ENCODE peak calls at places on chromosome 3, in seven cellular contexts. One of them, this sample, is unnamed.
A peak's percentile ranks its signal among the peaks of the same experiment; 100 is the strongest.

GRCh38 chr3:59084598-59084997 is 34.8 kb upstream of the CFAP20DC start:
- DNase-seq in AG10803: no peak
- DNase-seq in endodermal cell: no peak
- DNase-seq in fibroblast of mammary gland: no peak
- DNase-seq in right atrium auricular region: no peak
- DNase-seq in prostate gland: no peak
- DNase-seq in activated CD8-positive, alpha-beta T cell treated with anti-CD3 and anti-CD28 coated beads for 36 hours: no peak
- DNase-seq in this sample: no peak

GRCh38 chr3:170259853-170260386 is 37.7 kb downstream of the PRKCI start:
- DNase-seq in AG10803: no peak
- DNase-seq in endodermal cell: no peak
- DNase-seq in fibroblast of mammary gland: no peak
- DNase-seq in right atrium auricular region: no peak
- DNase-seq in prostate gland: no peak
- DNase-seq in activated CD8-positive, alpha-beta T cell treated with anti-CD3 and anti-CD28 coated beads for 36 hours: no peak
- DNase-seq in this sample: no peak

GRCh38 chr3:181454451-181455027 is 257.2 kb upstream of the SOX2 start:
- DNase-seq in AG10803: no peak
- DNase-seq in endodermal cell: no peak
- DNase-seq in fibroblast of mammary gland: no peak
- DNase-seq in right atrium auricular region: no peak
- DNase-seq in prostate gland: no peak
- DNase-seq in activated CD8-positive, alpha-beta T cell treated with anti-CD3 and anti-CD28 coated beads for 36 hours: no peak
- DNase-seq in this sample: no peak

GRCh38 chr3:102059145-102059943 is 210.0 kb downstream of the NFKBIZ start:
- DNase-seq in AG10803: no peak
- DNase-seq in endodermal cell: no peak
- DNase-seq in fibroblast of mammary gland: no peak
- DNase-seq in right atrium auricular region: no peak
- DNase-seq in prostate gland: no peak
- DNase-seq in activated CD8-positive, alpha-beta T cell treated with anti-CD3 and anti-CD28 coated beads for 36 hours: peak; percentile 59
- DNase-seq in this sample: no peak

GRCh38 chr3:27659279-27660021 is 62.7 kb downstream of the EOMES start:
- DNase-seq in AG10803: peak; percentile 39
- DNase-seq in endodermal cell: peak; percentile 88
- DNase-seq in fibroblast of mammary gland: peak; percentile 62
- DNase-seq in right atrium auricular region: no peak
- DNase-seq in prostate gland: peak; percentile 25
- DNase-seq in activated CD8-positive, alpha-beta T cell treated with anti-CD3 and anti-CD28 coated beads for 36 hours: peak; percentile 58
- DNase-seq in this sample: peak; percentile 52

GRCh38 chr3:183830187-183830586 is 4.8 kb upstream of the MAP6D1 start:
- DNase-seq in AG10803: no peak
- DNase-seq in endodermal cell: no peak
- DNase-seq in fibroblast of mammary gland: no peak
- DNase-seq in right atrium auricular region: peak; percentile 28
- DNase-seq in prostate gland: no peak
- DNase-seq in activated CD8-positive, alpha-beta T cell treated with anti-CD3 and anti-CD28 coated beads for 36 hours: no peak
- DNase-seq in this sample: no peak

GRCh38 chr3:110495201-110495927 is 576.3 kb upstream of the NECTIN3 start:
- DNase-seq in AG10803: no peak
- DNase-seq in endodermal cell: peak; percentile 68
- DNase-seq in fibroblast of mammary gland: no peak
- DNase-seq in right atrium auricular region: no peak
- DNase-seq in prostate gland: no peak
- DNase-seq in activated CD8-positive, alpha-beta T cell treated with anti-CD3 and anti-CD28 coated beads for 36 hours: no peak
- DNase-seq in this sample: no peak

GRCh38 chr3:121897296-121897695 is 3.1 kb downstream of the SLC15A2 start:
- DNase-seq in AG10803: no peak
- DNase-seq in endodermal cell: no peak
- DNase-seq in fibroblast of mammary gland: no peak
- DNase-seq in right atrium auricular region: no peak
- DNase-seq in prostate gland: no peak
- DNase-seq in activated CD8-positive, alpha-beta T cell treated with anti-CD3 and anti-CD28 coated beads for 36 hours: no peak
- DNase-seq in this sample: no peak

GRCh38 chr3:184371570-184372018 is 6.4 kb downstream of the THPO start:
- DNase-seq in AG10803: peak; percentile 86
- DNase-seq in endodermal cell: peak; percentile 94
- DNase-seq in fibroblast of mammary gland: peak; percentile 90
- DNase-seq in right atrium auricular region: peak; percentile 87
- DNase-seq in prostate gland: peak; percentile 88
- DNase-seq in activated CD8-positive, alpha-beta T cell treated with anti-CD3 and anti-CD28 coated beads for 36 hours: peak; percentile 77
- DNase-seq in this sample: peak; percentile 81

DNA sequence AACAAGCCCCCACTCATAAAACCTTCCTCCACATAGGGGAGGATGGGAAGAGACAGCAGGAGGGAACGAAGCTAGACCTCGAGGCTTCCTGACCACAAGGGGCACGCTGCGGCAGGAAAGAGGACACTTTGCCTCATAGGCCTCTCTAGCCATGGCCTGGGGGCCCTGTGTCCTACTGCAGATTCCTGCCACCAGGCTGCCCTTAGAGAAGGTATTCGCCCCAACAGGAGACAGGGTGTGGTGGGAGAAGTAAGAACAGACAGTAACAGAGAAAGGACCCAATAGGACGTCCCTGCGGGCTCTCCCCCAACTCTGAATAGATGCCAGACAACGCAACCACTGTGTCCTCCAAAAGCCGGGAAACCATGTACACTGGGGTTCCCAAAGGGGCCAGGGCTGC is 36.8 kb downstream of the ADCY5 start:
- DNase-seq in AG10803: no peak
- DNase-seq in endodermal cell: peak; percentile 82
- DNase-seq in fibroblast of mammary gland: no peak
- DNase-seq in right atrium auricular region: no peak
- DNase-seq in prostate gland: no peak
- DNase-seq in activated CD8-positive, alpha-beta T cell treated with anti-CD3 and anti-CD28 coated beads for 36 hours: no peak
- DNase-seq in this sample: no peak
- TF ChIP-seq CTCF in AG10803: no peak
- TF ChIP-seq CTCF in endodermal cell: peak; percentile 72
- TF ChIP-seq CTCF in fibroblast of mammary gland: no peak
- TF ChIP-seq CTCF in right atrium auricular region: no peak
- TF ChIP-seq CTCF in prostate gland: no peak
- TF ChIP-seq CTCF in activated CD8-positive, alpha-beta T cell treated with anti-CD3 and anti-CD28 coated beads for 36 hours: no peak
- TF ChIP-seq CTCF in this sample: no peak

GRCh38 chr3:134797080-134797801 is 2.2 kb downstream of the EPHB1 start:
- DNase-seq in AG10803: peak; percentile 11
- DNase-seq in endodermal cell: peak; percentile 71
- DNase-seq in fibroblast of mammary gland: no peak
- DNase-seq in right atrium auricular region: no peak
- DNase-seq in prostate gland: no peak
- DNase-seq in activated CD8-positive, alpha-beta T cell treated with anti-CD3 and anti-CD28 coated beads for 36 hours: no peak
- DNase-seq in this sample: no peak
- TF ChIP-seq CTCF in AG10803: no peak
- TF ChIP-seq CTCF in endodermal cell: no peak
- TF ChIP-seq CTCF in fibroblast of mammary gland: no peak
- TF ChIP-seq CTCF in right atrium auricular region: no peak
- TF ChIP-seq CTCF in prostate gland: no peak
- TF ChIP-seq CTCF in activated CD8-positive, alpha-beta T cell treated with anti-CD3 and anti-CD28 coated beads for 36 hours: no peak
- TF ChIP-seq CTCF in this sample: no peak

GRCh38 chr3:75101329-75102147 is 487.1 kb upstream of the CNTN3 start:
- DNase-seq in AG10803: no peak
- DNase-seq in endodermal cell: peak; percentile 79
- DNase-seq in fibroblast of mammary gland: no peak
- DNase-seq in right atrium auricular region: no peak
- DNase-seq in prostate gland: no peak
- DNase-seq in activated CD8-positive, alpha-beta T cell treated with anti-CD3 and anti-CD28 coated beads for 36 hours: no peak
- DNase-seq in this sample: no peak
- TF ChIP-seq CTCF in AG10803: no peak
- TF ChIP-seq CTCF in endodermal cell: no peak
- TF ChIP-seq CTCF in fibroblast of mammary gland: no peak
- TF ChIP-seq CTCF in right atrium auricular region: no peak
- TF ChIP-seq CTCF in prostate gland: no peak
- TF ChIP-seq CTCF in activated CD8-positive, alpha-beta T cell treated with anti-CD3 and anti-CD28 coated beads for 36 hours: no peak
- TF ChIP-seq CTCF in this sample: no peak

GRCh38 chr3:31210068-31210650 is 315.7 kb upstream of the GADL1 start:
- DNase-seq in AG10803: no peak
- DNase-seq in endodermal cell: peak; percentile 71
- DNase-seq in fibroblast of mammary gland: no peak
- DNase-seq in right atrium auricular region: no peak
- DNase-seq in prostate gland: no peak
- DNase-seq in activated CD8-positive, alpha-beta T cell treated with anti-CD3 and anti-CD28 coated beads for 36 hours: no peak
- DNase-seq in this sample: no peak
- TF ChIP-seq CTCF in AG10803: no peak
- TF ChIP-seq CTCF in endodermal cell: peak; percentile 83
- TF ChIP-seq CTCF in fibroblast of mammary gland: peak; percentile 12
- TF ChIP-seq CTCF in right atrium auricular region: no peak
- TF ChIP-seq CTCF in prostate gland: no peak
- TF ChIP-seq CTCF in activated CD8-positive, alpha-beta T cell treated with anti-CD3 and anti-CD28 coated beads for 36 hours: no peak
- TF ChIP-seq CTCF in this sample: no peak

DNA sequence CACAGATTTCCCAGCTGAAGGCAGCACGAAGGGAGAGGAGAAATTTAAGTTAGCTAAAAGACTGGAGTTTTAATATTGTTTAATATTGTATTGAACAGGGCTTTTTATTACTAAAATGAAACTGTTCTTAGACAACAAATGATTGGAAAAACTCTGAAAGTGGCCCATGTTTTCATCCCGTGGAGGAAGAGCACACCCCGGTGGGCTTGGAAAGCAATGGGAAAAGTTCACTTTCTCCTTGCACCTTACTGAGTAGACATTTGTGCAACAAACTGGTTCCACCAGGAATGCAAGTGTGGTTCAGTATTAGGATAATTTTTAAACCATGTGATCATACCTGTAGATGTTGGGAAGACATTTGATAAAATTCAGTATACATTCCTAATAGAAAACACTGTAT is 8.2 kb upstream of the ESYT3 start:
- DNase-seq in AG10803: peak; percentile 26
- DNase-seq in endodermal cell: peak; percentile 43
- DNase-seq in fibroblast of mammary gland: peak; percentile 15
- DNase-seq in right atrium auricular region: no peak
- DNase-seq in prostate gland: no peak
- DNase-seq in activated CD8-positive, alpha-beta T cell treated with anti-CD3 and anti-CD28 coated beads for 36 hours: no peak
- DNase-seq in this sample: no peak
- TF ChIP-seq CTCF in AG10803: peak; percentile 63
- TF ChIP-seq CTCF in endodermal cell: peak; percentile 77
- TF ChIP-seq CTCF in fibroblast of mammary gland: peak; percentile 47
- TF ChIP-seq CTCF in right atrium auricular region: peak; percentile 54
- TF ChIP-seq CTCF in prostate gland: no peak
- TF ChIP-seq CTCF in activated CD8-positive, alpha-beta T cell treated with anti-CD3 and anti-CD28 coated beads for 36 hours: no peak
- TF ChIP-seq CTCF in this sample: peak; percentile 38

This sample was measured in CD14-positive monocyte.